ENCODE peak calls at places on chromosomes 5 and 9, in five cellular contexts. V is body of pancreas, S is NCI-H748 treated with DMSO at 0.1 percent for 48 hours, C is kidney glomerular epithelial cell, Z is HuH-7. F is an unnamed sample.

GRCh38 chr5:138180183-138180782 is 1.4 kb downstream of the KIF20A start:
- DNase-seq in V (no peak), S (peak; percentile 74), C (peak; percentile 41), Z (peak; percentile 22), F (peak; percentile 45)

GRCh38 chr5:38403407-38403806 is 145.0 kb downstream of the EGFLAM start:
- DNase-seq in V (no peak), S (no peak), C (no peak), Z (no peak), F (no peak)

GRCh38 chr9:114285166-114285867 is 37.6 kb upstream of the ORM1 start:
- DNase-seq in V (no peak), S (no peak), C (peak; percentile 91), Z (no peak), F (peak; percentile 31)

GRCh38 chr5:33827885-33828284 is 63.9 kb downstream of the ADAMTS12 start:
- DNase-seq in V (no peak), S (no peak), C (peak; percentile 2), Z (no peak), F (no peak)

GRCh38 chr5:35924122-35924949 is 14.1 kb downstream of the CAPSL start:
- DNase-seq in V (no peak), S (no peak), C (peak; percentile 14), Z (no peak), F (no peak)

GRCh38 chr9:109349431-109349846 is 28.6 kb upstream of the EPB41L4B start:
- DNase-seq in V (no peak), S (peak; percentile 48), C (peak; percentile 67), Z (no peak), F (no peak)

GRCh38 chr5:23994581-23995370 is 487.4 kb downstream of the PRDM9 start:
- DNase-seq in V (no peak), S (no peak), C (no peak), Z (no peak), F (no peak)

GRCh38 chr9:71001780-71002386 is 119.5 kb downstream of the TRPM3 start:
- DNase-seq in V (peak; percentile 43), S (peak; percentile 13), C (peak; percentile 47), Z (peak; percentile 11), F (peak; percentile 5)

GRCh38 chr5:10376530-10376929 is 23.0 kb downstream of the MARCHF6 start:
- DNase-seq in V (no peak), S (no peak), C (no peak), Z (no peak), F (no peak)

GRCh38 chr9:19087601-19088000 is 15.1 kb downstream of the HAUS6 start:
- DNase-seq in V (no peak), S (no peak), C (peak; percentile 34), Z (no peak), F (no peak)

GRCh38 chr5:93899026-93899600 is 157.7 kb upstream of the POU5F2 start:
- DNase-seq in V (no peak), S (peak; percentile 58), C (no peak), Z (no peak), F (peak; percentile 17)

GRCh38 chr5:154278172-154278571 is 87.6 kb downstream of the GALNT10 start:
- DNase-seq in V (no peak), S (no peak), C (no peak), Z (no peak), F (no peak)

GRCh38 chr9:127065592-127065991 is 56.8 kb downstream of the ANGPTL2 start:
- DNase-seq in V (no peak), S (no peak), C (no peak), Z (no peak), F (no peak)

GRCh38 chr5:158390556-158390955 is 531.6 kb upstream of the CLINT1 start:
- DNase-seq in V (no peak), S (no peak), C (no peak), Z (no peak), F (no peak)

GRCh38 chr9:123438321-123438720 is 82.3 kb downstream of the CRB2 start:
- DNase-seq in V (no peak), S (no peak), C (no peak), Z (no peak), F (no peak)

GRCh38 chr9:126149661-126150060 is 177.0 kb upstream of the MVB12B start:
- DNase-seq in V (no peak), S (no peak), C (no peak), Z (peak; percentile 45), F (no peak)

GRCh38 chr9:130028493-130029222 is 14.3 kb downstream of the FNBP1 start:
- DNase-seq in V (no peak), S (no peak), C (no peak), Z (peak; percentile 51), F (no peak)

GRCh38 chr5:132484386-132484715 is 6.2 kb downstream of the IRF1 start:
- DNase-seq in V (no peak), S (no peak), C (no peak), Z (no peak), F (no peak)

GRCh38 chr9:12955510-12956163 is 180.8 kb downstream of the LURAP1L start:
- DNase-seq in V (no peak), S (peak; percentile 9), C (no peak), Z (no peak), F (no peak)

GRCh38 chr5:109455598-109456096 is 45.9 kb upstream of the PJA2 start:
- DNase-seq in V (no peak), S (no peak), C (peak; percentile 100), Z (no peak), F (peak; percentile 43)

GRCh38 chr5:14108170-14108996 is 34.8 kb upstream of the TRIO start:
- DNase-seq in V (peak; percentile 64), S (peak; percentile 92), C (peak; percentile 55), Z (peak; percentile 55), F (peak; percentile 68)

GRCh38 chr9:75907329-75907728 is 16.9 kb downstream of the PCSK5 start:
- DNase-seq in V (no peak), S (no peak), C (no peak), Z (no peak), F (no peak)

GRCh38 chr9:16100596-16101091 is 547.8 kb downstream of the CCDC171 start:
- DNase-seq in V (peak; percentile 13), S (no peak), C (no peak), Z (no peak), F (no peak)

GRCh38 chr9:98406469-98406868 is 151.0 kb upstream of the TBC1D2 start:
- DNase-seq in V (no peak), S (no peak), C (no peak), Z (no peak), F (no peak)

GRCh38 chr5:38018011-38018410 is 178.2 kb upstream of the GDNF start:
- DNase-seq in V (no peak), S (no peak), C (no peak), Z (no peak), F (no peak)

GRCh38 chr5:168324864-168325615 is 33.6 kb downstream of the WWC1 start:
- DNase-seq in V (peak; percentile 37), S (no peak), C (peak; percentile 90), Z (no peak), F (no peak)

GRCh38 chr9:4787876-4788275 is 4.9 kb upstream of the RCL1 start:
- DNase-seq in V (no peak), S (no peak), C (no peak), Z (no peak), F (no peak)

F was measured in K562.